ENCODE peak calls at places on chromosomes 5 and 9, in nine cellular contexts. One of them, this sample, is unnamed.

GRCh38 chr5:138366556-138367382 is 14.3 kb downstream of the KDM3B start:
- DNase-seq in mesenchymal stem cell: peak; percentile 15
- DNase-seq in AG08396: no peak
- DNase-seq in stimulated activated CD8-positive, alpha-beta memory T cell treated with anti-CD3 and anti-CD28 coated beads, Interleukin-2, amount 100 ng/mL, for 1 hour: no peak
- DNase-seq in endothelial cell: no peak
- DNase-seq in COR-L47: no peak
- DNase-seq in hypothalamus: no peak
- DNase-seq in NCI-H2081: no peak
- DNase-seq in HFFc6: no peak
- DNase-seq in this sample: no peak

GRCh38 chr9:104227108-104227507 is 133.0 kb downstream of the SMC2 start:
- DNase-seq in mesenchymal stem cell: no peak
- DNase-seq in AG08396: no peak
- DNase-seq in stimulated activated CD8-positive, alpha-beta memory T cell treated with anti-CD3 and anti-CD28 coated beads, Interleukin-2, amount 100 ng/mL, for 1 hour: no peak
- DNase-seq in endothelial cell: no peak
- DNase-seq in COR-L47: no peak
- DNase-seq in hypothalamus: no peak
- DNase-seq in NCI-H2081: no peak
- DNase-seq in HFFc6: no peak
- DNase-seq in this sample: no peak

GRCh38 chr9:113215142-113215541 is 5.9 kb downstream of the FKBP15 start:
- DNase-seq in mesenchymal stem cell: peak; percentile 72
- DNase-seq in AG08396: no peak
- DNase-seq in stimulated activated CD8-positive, alpha-beta memory T cell treated with anti-CD3 and anti-CD28 coated beads, Interleukin-2, amount 100 ng/mL, for 1 hour: no peak
- DNase-seq in endothelial cell: no peak
- DNase-seq in COR-L47: no peak
- DNase-seq in hypothalamus: no peak
- DNase-seq in NCI-H2081: no peak
- DNase-seq in HFFc6: no peak
- DNase-seq in this sample: no peak

GRCh38 chr5:10734832-10735231 is 26.2 kb downstream of the DAP start:
- DNase-seq in mesenchymal stem cell: no peak
- DNase-seq in AG08396: no peak
- DNase-seq in stimulated activated CD8-positive, alpha-beta memory T cell treated with anti-CD3 and anti-CD28 coated beads, Interleukin-2, amount 100 ng/mL, for 1 hour: no peak
- DNase-seq in endothelial cell: no peak
- DNase-seq in COR-L47: no peak
- DNase-seq in hypothalamus: no peak
- DNase-seq in NCI-H2081: no peak
- DNase-seq in HFFc6: no peak
- DNase-seq in this sample: no peak

GRCh38 chr9:69391946-69392345 is 66.9 kb downstream of the ENTREP1 start:
- DNase-seq in mesenchymal stem cell: no peak
- DNase-seq in AG08396: no peak
- DNase-seq in stimulated activated CD8-positive, alpha-beta memory T cell treated with anti-CD3 and anti-CD28 coated beads, Interleukin-2, amount 100 ng/mL, for 1 hour: no peak
- DNase-seq in endothelial cell: no peak
- DNase-seq in COR-L47: no peak
- DNase-seq in hypothalamus: peak; percentile 14
- DNase-seq in NCI-H2081: no peak
- DNase-seq in HFFc6: no peak
- DNase-seq in this sample: no peak

GRCh38 chr5:652023-652515 is 39.9 kb downstream of the CEP72 start:
- DNase-seq in mesenchymal stem cell: no peak
- DNase-seq in AG08396: no peak
- DNase-seq in stimulated activated CD8-positive, alpha-beta memory T cell treated with anti-CD3 and anti-CD28 coated beads, Interleukin-2, amount 100 ng/mL, for 1 hour: no peak
- DNase-seq in endothelial cell: no peak
- DNase-seq in COR-L47: no peak
- DNase-seq in hypothalamus: no peak
- DNase-seq in NCI-H2081: no peak
- DNase-seq in HFFc6: no peak
- DNase-seq in this sample: no peak

GRCh38 chr5:78920604-78921003 is 64.5 kb downstream of the ARSB start:
- DNase-seq in mesenchymal stem cell: peak; percentile 45
- DNase-seq in AG08396: peak; percentile 45
- DNase-seq in stimulated activated CD8-positive, alpha-beta memory T cell treated with anti-CD3 and anti-CD28 coated beads, Interleukin-2, amount 100 ng/mL, for 1 hour: no peak
- DNase-seq in endothelial cell: no peak
- DNase-seq in COR-L47: peak; percentile 2
- DNase-seq in hypothalamus: no peak
- DNase-seq in NCI-H2081: no peak
- DNase-seq in HFFc6: peak; percentile 35
- DNase-seq in this sample: no peak

GRCh38 chr5:5533927-5534326 is 111.5 kb downstream of the ICE1 start:
- DNase-seq in mesenchymal stem cell: no peak
- DNase-seq in AG08396: no peak
- DNase-seq in stimulated activated CD8-positive, alpha-beta memory T cell treated with anti-CD3 and anti-CD28 coated beads, Interleukin-2, amount 100 ng/mL, for 1 hour: no peak
- DNase-seq in endothelial cell: no peak
- DNase-seq in COR-L47: peak; percentile 91
- DNase-seq in hypothalamus: no peak
- DNase-seq in NCI-H2081: peak; percentile 95
- DNase-seq in HFFc6: no peak
- DNase-seq in this sample: no peak

GRCh38 chr9:16425572-16425971 is 444.9 kb downstream of the BNC2 start:
- DNase-seq in mesenchymal stem cell: peak; percentile 57
- DNase-seq in AG08396: no peak
- DNase-seq in stimulated activated CD8-positive, alpha-beta memory T cell treated with anti-CD3 and anti-CD28 coated beads, Interleukin-2, amount 100 ng/mL, for 1 hour: no peak
- DNase-seq in endothelial cell: no peak
- DNase-seq in COR-L47: no peak
- DNase-seq in hypothalamus: no peak
- DNase-seq in NCI-H2081: no peak
- DNase-seq in HFFc6: peak; percentile 67
- DNase-seq in this sample: no peak

GRCh38 chr9:126483468-126484056 is 130.2 kb upstream of the LMX1B start:
- DNase-seq in mesenchymal stem cell: no peak
- DNase-seq in AG08396: no peak
- DNase-seq in stimulated activated CD8-positive, alpha-beta memory T cell treated with anti-CD3 and anti-CD28 coated beads, Interleukin-2, amount 100 ng/mL, for 1 hour: no peak
- DNase-seq in endothelial cell: no peak
- DNase-seq in COR-L47: no peak
- DNase-seq in hypothalamus: no peak
- DNase-seq in NCI-H2081: no peak
- DNase-seq in HFFc6: no peak
- DNase-seq in this sample: no peak

GRCh38 chr9:126719677-126720435 is 85.0 kb upstream of the ZBTB43 start:
- DNase-seq in mesenchymal stem cell: peak; percentile 88
- DNase-seq in AG08396: no peak
- DNase-seq in stimulated activated CD8-positive, alpha-beta memory T cell treated with anti-CD3 and anti-CD28 coated beads, Interleukin-2, amount 100 ng/mL, for 1 hour: peak; percentile 83
- DNase-seq in endothelial cell: peak; percentile 79
- DNase-seq in COR-L47: peak; percentile 88
- DNase-seq in hypothalamus: peak; percentile 64
- DNase-seq in NCI-H2081: peak; percentile 69
- DNase-seq in HFFc6: peak; percentile 49
- DNase-seq in this sample: peak; percentile 48

GRCh38 chr5:101047181-101047580 is 144.1 kb upstream of the ST8SIA4 start:
- DNase-seq in mesenchymal stem cell: no peak
- DNase-seq in AG08396: no peak
- DNase-seq in stimulated activated CD8-positive, alpha-beta memory T cell treated with anti-CD3 and anti-CD28 coated beads, Interleukin-2, amount 100 ng/mL, for 1 hour: no peak
- DNase-seq in endothelial cell: no peak
- DNase-seq in COR-L47: no peak
- DNase-seq in hypothalamus: no peak
- DNase-seq in NCI-H2081: no peak
- DNase-seq in HFFc6: no peak
- DNase-seq in this sample: no peak

GRCh38 chr5:52989025-52989780 is at the start of gene ITGA2:
- DNase-seq in mesenchymal stem cell: peak; percentile 65
- DNase-seq in AG08396: peak; percentile 79
- DNase-seq in stimulated activated CD8-positive, alpha-beta memory T cell treated with anti-CD3 and anti-CD28 coated beads, Interleukin-2, amount 100 ng/mL, for 1 hour: no peak
- DNase-seq in endothelial cell: peak; percentile 48
- DNase-seq in COR-L47: peak; percentile 17
- DNase-seq in hypothalamus: peak; percentile 7
- DNase-seq in NCI-H2081: peak; percentile 16
- DNase-seq in HFFc6: peak; percentile 33
- DNase-seq in this sample: no peak

GRCh38 chr9:125807065-125807464 is 59.9 kb downstream of the PBX3 start:
- DNase-seq in mesenchymal stem cell: peak; percentile 71
- DNase-seq in AG08396: peak; percentile 9
- DNase-seq in stimulated activated CD8-positive, alpha-beta memory T cell treated with anti-CD3 and anti-CD28 coated beads, Interleukin-2, amount 100 ng/mL, for 1 hour: no peak
- DNase-seq in endothelial cell: no peak
- DNase-seq in COR-L47: no peak
- DNase-seq in hypothalamus: no peak
- DNase-seq in NCI-H2081: no peak
- DNase-seq in HFFc6: peak; percentile 63
- DNase-seq in this sample: no peak

GRCh38 chr5:12292610-12293204 is 388.5 kb upstream of the CTNND2 start:
- DNase-seq in mesenchymal stem cell: no peak
- DNase-seq in AG08396: no peak
- DNase-seq in stimulated activated CD8-positive, alpha-beta memory T cell treated with anti-CD3 and anti-CD28 coated beads, Interleukin-2, amount 100 ng/mL, for 1 hour: no peak
- DNase-seq in endothelial cell: peak; percentile 16
- DNase-seq in COR-L47: peak; percentile 35
- DNase-seq in hypothalamus: no peak
- DNase-seq in NCI-H2081: peak; percentile 63
- DNase-seq in HFFc6: no peak
- DNase-seq in this sample: no peak

GRCh38 chr9:134521817-134522501 is 119.6 kb upstream of the COL5A1 start:
- DNase-seq in mesenchymal stem cell: peak; percentile 46
- DNase-seq in AG08396: no peak
- DNase-seq in stimulated activated CD8-positive, alpha-beta memory T cell treated with anti-CD3 and anti-CD28 coated beads, Interleukin-2, amount 100 ng/mL, for 1 hour: no peak
- DNase-seq in endothelial cell: no peak
- DNase-seq in COR-L47: no peak
- DNase-seq in hypothalamus: no peak
- DNase-seq in NCI-H2081: no peak
- DNase-seq in HFFc6: no peak
- DNase-seq in this sample: no peak

GRCh38 chr9:132114102-132114707 is 34.5 kb upstream of the MED27 start:
- DNase-seq in mesenchymal stem cell: peak; percentile 57
- DNase-seq in AG08396: peak; percentile 70
- DNase-seq in stimulated activated CD8-positive, alpha-beta memory T cell treated with anti-CD3 and anti-CD28 coated beads, Interleukin-2, amount 100 ng/mL, for 1 hour: no peak
- DNase-seq in endothelial cell: peak; percentile 88
- DNase-seq in COR-L47: no peak
- DNase-seq in hypothalamus: peak; percentile 29
- DNase-seq in NCI-H2081: no peak
- DNase-seq in HFFc6: no peak
- DNase-seq in this sample: no peak

GRCh38 chr5:179623906-179624741 is 653 bp upstream of the HNRNPH1 start:
- DNase-seq in mesenchymal stem cell: peak; percentile 81
- DNase-seq in AG08396: peak; percentile 89
- DNase-seq in stimulated activated CD8-positive, alpha-beta memory T cell treated with anti-CD3 and anti-CD28 coated beads, Interleukin-2, amount 100 ng/mL, for 1 hour: peak; percentile 24
- DNase-seq in endothelial cell: no peak
- DNase-seq in COR-L47: no peak
- DNase-seq in hypothalamus: peak; percentile 34
- DNase-seq in NCI-H2081: peak; percentile 42
- DNase-seq in HFFc6: peak; percentile 85
- DNase-seq in this sample: peak; percentile 55

GRCh38 chr9:29325855-29326254 is 1752.6 kb upstream of the C9orf72 start:
- DNase-seq in mesenchymal stem cell: no peak
- DNase-seq in AG08396: no peak
- DNase-seq in stimulated activated CD8-positive, alpha-beta memory T cell treated with anti-CD3 and anti-CD28 coated beads, Interleukin-2, amount 100 ng/mL, for 1 hour: no peak
- DNase-seq in endothelial cell: no peak
- DNase-seq in COR-L47: no peak
- DNase-seq in hypothalamus: no peak
- DNase-seq in NCI-H2081: no peak
- DNase-seq in HFFc6: no peak
- DNase-seq in this sample: no peak

GRCh38 chr5:34005211-34005610 is 2.6 kb downstream of the AMACR start:
- DNase-seq in mesenchymal stem cell: no peak
- DNase-seq in AG08396: no peak
- DNase-seq in stimulated activated CD8-positive, alpha-beta memory T cell treated with anti-CD3 and anti-CD28 coated beads, Interleukin-2, amount 100 ng/mL, for 1 hour: no peak
- DNase-seq in endothelial cell: no peak
- DNase-seq in COR-L47: no peak
- DNase-seq in hypothalamus: no peak
- DNase-seq in NCI-H2081: no peak
- DNase-seq in HFFc6: no peak
- DNase-seq in this sample: no peak

GRCh38 chr9:100084734-100085133 is 14.1 kb downstream of the ERP44 start:
- DNase-seq in mesenchymal stem cell: no peak
- DNase-seq in AG08396: no peak
- DNase-seq in stimulated activated CD8-positive, alpha-beta memory T cell treated with anti-CD3 and anti-CD28 coated beads, Interleukin-2, amount 100 ng/mL, for 1 hour: no peak
- DNase-seq in endothelial cell: no peak
- DNase-seq in COR-L47: no peak
- DNase-seq in hypothalamus: no peak
- DNase-seq in NCI-H2081: no peak
- DNase-seq in HFFc6: no peak
- DNase-seq in this sample: no peak

GRCh38 chr9:71929791-71930440 is 18.5 kb downstream of the C9orf85 start:
- DNase-seq in mesenchymal stem cell: peak; percentile 37
- DNase-seq in AG08396: no peak
- DNase-seq in stimulated activated CD8-positive, alpha-beta memory T cell treated with anti-CD3 and anti-CD28 coated beads, Interleukin-2, amount 100 ng/mL, for 1 hour: no peak
- DNase-seq in endothelial cell: no peak
- DNase-seq in COR-L47: no peak
- DNase-seq in hypothalamus: no peak
- DNase-seq in NCI-H2081: no peak
- DNase-seq in HFFc6: peak; percentile 81
- DNase-seq in this sample: no peak

GRCh38 chr5:43191740-43192557 is at the start of gene NIM1K:
- DNase-seq in mesenchymal stem cell: peak; percentile 71
- DNase-seq in AG08396: peak; percentile 68
- DNase-seq in stimulated activated CD8-positive, alpha-beta memory T cell treated with anti-CD3 and anti-CD28 coated beads, Interleukin-2, amount 100 ng/mL, for 1 hour: no peak
- DNase-seq in endothelial cell: peak; percentile 57
- DNase-seq in COR-L47: peak; percentile 50
- DNase-seq in hypothalamus: peak; percentile 86
- DNase-seq in NCI-H2081: peak; percentile 87
- DNase-seq in HFFc6: no peak
- DNase-seq in this sample: no peak

GRCh38 chr5:137400571-137400970 is 98.6 kb downstream of the SPOCK1 start:
- DNase-seq in mesenchymal stem cell: no peak
- DNase-seq in AG08396: no peak
- DNase-seq in stimulated activated CD8-positive, alpha-beta memory T cell treated with anti-CD3 and anti-CD28 coated beads, Interleukin-2, amount 100 ng/mL, for 1 hour: no peak
- DNase-seq in endothelial cell: no peak
- DNase-seq in COR-L47: no peak
- DNase-seq in hypothalamus: no peak
- DNase-seq in NCI-H2081: no peak
- DNase-seq in HFFc6: no peak
- DNase-seq in this sample: no peak

GRCh38 chr5:152246401-152246800 is 158.7 kb downstream of the NMUR2 start:
- DNase-seq in mesenchymal stem cell: peak; percentile 0
- DNase-seq in AG08396: peak; percentile 4
- DNase-seq in stimulated activated CD8-positive, alpha-beta memory T cell treated with anti-CD3 and anti-CD28 coated beads, Interleukin-2, amount 100 ng/mL, for 1 hour: no peak
- DNase-seq in endothelial cell: peak; percentile 71
- DNase-seq in COR-L47: no peak
- DNase-seq in hypothalamus: no peak
- DNase-seq in NCI-H2081: no peak
- DNase-seq in HFFc6: no peak
- DNase-seq in this sample: no peak

GRCh38 chr9:100472725-100473261 is at the start of gene TMEFF1:
- DNase-seq in mesenchymal stem cell: peak; percentile 27
- DNase-seq in AG08396: peak; percentile 86
- DNase-seq in stimulated activated CD8-positive, alpha-beta memory T cell treated with anti-CD3 and anti-CD28 coated beads, Interleukin-2, amount 100 ng/mL, for 1 hour: no peak
- DNase-seq in endothelial cell: peak; percentile 87
- DNase-seq in COR-L47: peak; percentile 80
- DNase-seq in hypothalamus: peak; percentile 43
- DNase-seq in NCI-H2081: peak; percentile 71
- DNase-seq in HFFc6: no peak
- DNase-seq in this sample: no peak

GRCh38 chr9:136499935-136500910 is 17.4 kb upstream of the SEC16A start:
- DNase-seq in mesenchymal stem cell: no peak
- DNase-seq in AG08396: no peak
- DNase-seq in stimulated activated CD8-positive, alpha-beta memory T cell treated with anti-CD3 and anti-CD28 coated beads, Interleukin-2, amount 100 ng/mL, for 1 hour: no peak
- DNase-seq in endothelial cell: no peak
- DNase-seq in COR-L47: no peak
- DNase-seq in hypothalamus: no peak
- DNase-seq in NCI-H2081: no peak
- DNase-seq in HFFc6: no peak
- DNase-seq in this sample: no peak

GRCh38 chr9:126366366-126367011 is 39.9 kb downstream of the MVB12B start:
- DNase-seq in mesenchymal stem cell: no peak
- DNase-seq in AG08396: no peak
- DNase-seq in stimulated activated CD8-positive, alpha-beta memory T cell treated with anti-CD3 and anti-CD28 coated beads, Interleukin-2, amount 100 ng/mL, for 1 hour: no peak
- DNase-seq in endothelial cell: no peak
- DNase-seq in COR-L47: no peak
- DNase-seq in hypothalamus: peak; percentile 30
- DNase-seq in NCI-H2081: no peak
- DNase-seq in HFFc6: no peak
- DNase-seq in this sample: no peak

GRCh38 chr5:61702784-61703183 is 370.7 kb downstream of the ZSWIM6 start:
- DNase-seq in mesenchymal stem cell: no peak
- DNase-seq in AG08396: no peak
- DNase-seq in stimulated activated CD8-positive, alpha-beta memory T cell treated with anti-CD3 and anti-CD28 coated beads, Interleukin-2, amount 100 ng/mL, for 1 hour: no peak
- DNase-seq in endothelial cell: no peak
- DNase-seq in COR-L47: no peak
- DNase-seq in hypothalamus: no peak
- DNase-seq in NCI-H2081: no peak
- DNase-seq in HFFc6: no peak
- DNase-seq in this sample: no peak

GRCh38 chr9:6680797-6681146 is 35.2 kb upstream of the GLDC start:
- DNase-seq in mesenchymal stem cell: peak; percentile 76
- DNase-seq in AG08396: peak; percentile 49
- DNase-seq in stimulated activated CD8-positive, alpha-beta memory T cell treated with anti-CD3 and anti-CD28 coated beads, Interleukin-2, amount 100 ng/mL, for 1 hour: peak; percentile 36
- DNase-seq in endothelial cell: peak; percentile 64
- DNase-seq in COR-L47: peak; percentile 75
- DNase-seq in hypothalamus: peak; percentile 72
- DNase-seq in NCI-H2081: peak; percentile 76
- DNase-seq in HFFc6: no peak
- DNase-seq in this sample: peak; percentile 83

GRCh38 chr5:120062515-120062917 is 401.6 kb upstream of the PRR16 start:
- DNase-seq in mesenchymal stem cell: peak; percentile 81
- DNase-seq in AG08396: no peak
- DNase-seq in stimulated activated CD8-positive, alpha-beta memory T cell treated with anti-CD3 and anti-CD28 coated beads, Interleukin-2, amount 100 ng/mL, for 1 hour: no peak
- DNase-seq in endothelial cell: no peak
- DNase-seq in COR-L47: no peak
- DNase-seq in hypothalamus: no peak
- DNase-seq in NCI-H2081: no peak
- DNase-seq in HFFc6: peak; percentile 61
- DNase-seq in this sample: no peak

This sample was measured in NK-92 treated with Interleukin-12 subunit alpha and Interleukin-12 subunit beta, amount 100 ng/mL, for 24 hours.